ENCODE peak calls at places on chromosomes 1 and 21, in six cellular contexts. One of them, this sample, is unnamed.

GRCh38 chr1:40773748-40774265 is 9.8 kb upstream of the KCNQ4 start:
- DNase-seq in testis: no peak
- DNase-seq in lower leg skin: no peak
- DNase-seq in lower lobe of right lung: no peak
- DNase-seq in fibroblast of lung: no peak
- DNase-seq in pancreas: no peak
- DNase-seq in this sample: no peak

GRCh38 chr1:237032029-237032428 is 10.0 kb upstream of the RYR2 start:
- DNase-seq in pancreas: no peak
- DNase-seq in fibroblast of lung: no peak
- DNase-seq in testis: no peak
- DNase-seq in lower lobe of right lung: no peak
- DNase-seq in lower leg skin: no peak
- DNase-seq in this sample: no peak

GRCh38 chr21:33425825-33426224 is 22.6 kb downstream of the IFNGR2 start:
- DNase-seq in lower leg skin: no peak
- DNase-seq in testis: no peak
- DNase-seq in fibroblast of lung: no peak
- DNase-seq in pancreas: no peak
- DNase-seq in lower lobe of right lung: no peak
- DNase-seq in this sample: no peak

GRCh38 chr1:245188350-245188749 is 33.6 kb downstream of the KIF26B start:
- DNase-seq in pancreas: no peak
- DNase-seq in testis: no peak
- DNase-seq in lower leg skin: no peak
- DNase-seq in lower lobe of right lung: no peak
- DNase-seq in fibroblast of lung: no peak
- DNase-seq in this sample: no peak

GRCh38 chr1:192903142-192903541 is 94.3 kb downstream of the RGS2 start:
- DNase-seq in fibroblast of lung: peak; percentile 20
- DNase-seq in testis: no peak
- DNase-seq in pancreas: peak; percentile 67
- DNase-seq in lower lobe of right lung: no peak
- DNase-seq in lower leg skin: no peak
- DNase-seq in this sample: no peak

GRCh38 chr1:24866211-24867063 is 63.6 kb downstream of the RUNX3 start:
- DNase-seq in testis: no peak
- DNase-seq in lower leg skin: no peak
- DNase-seq in lower lobe of right lung: no peak
- DNase-seq in pancreas: no peak
- DNase-seq in fibroblast of lung: no peak
- DNase-seq in this sample: no peak

GRCh38 chr1:184624626-184625025 is 130.0 kb downstream of the EDEM3 start:
- DNase-seq in fibroblast of lung: no peak
- DNase-seq in lower leg skin: no peak
- DNase-seq in pancreas: no peak
- DNase-seq in testis: no peak
- DNase-seq in lower lobe of right lung: no peak
- DNase-seq in this sample: peak; percentile 43

GRCh38 chr21:45335761-45336534 is 48.3 kb upstream of the POFUT2 start:
- DNase-seq in lower lobe of right lung: peak; percentile 38
- DNase-seq in fibroblast of lung: no peak
- DNase-seq in testis: no peak
- DNase-seq in pancreas: no peak
- DNase-seq in lower leg skin: no peak
- DNase-seq in this sample: no peak

GRCh38 chr21:17585875-17586450 is 26.7 kb downstream of the BTG3 start:
- DNase-seq in pancreas: no peak
- DNase-seq in fibroblast of lung: peak; percentile 79
- DNase-seq in lower leg skin: no peak
- DNase-seq in lower lobe of right lung: no peak
- DNase-seq in testis: no peak
- DNase-seq in this sample: peak; percentile 76

GRCh38 chr1:41358152-41358937 is 2.9 kb upstream of the FOXO6 start:
- DNase-seq in pancreas: peak; percentile 18
- DNase-seq in lower leg skin: no peak
- DNase-seq in testis: no peak
- DNase-seq in lower lobe of right lung: no peak
- DNase-seq in fibroblast of lung: no peak
- DNase-seq in this sample: no peak

GRCh38 chr1:67677925-67678324 is 7.1 kb upstream of the GADD45A start:
- DNase-seq in fibroblast of lung: no peak
- DNase-seq in pancreas: no peak
- DNase-seq in lower lobe of right lung: no peak
- DNase-seq in testis: no peak
- DNase-seq in lower leg skin: no peak
- DNase-seq in this sample: no peak

GRCh38 chr1:116886532-116886931 is 23.2 kb upstream of the PTGFRN start:
- DNase-seq in pancreas: no peak
- DNase-seq in lower leg skin: no peak
- DNase-seq in testis: no peak
- DNase-seq in fibroblast of lung: no peak
- DNase-seq in lower lobe of right lung: no peak
- DNase-seq in this sample: peak; percentile 50

GRCh38 chr1:30447701-30448100 is 275.7 kb downstream of the MATN1 start:
- DNase-seq in pancreas: no peak
- DNase-seq in testis: no peak
- DNase-seq in lower lobe of right lung: no peak
- DNase-seq in lower leg skin: no peak
- DNase-seq in fibroblast of lung: no peak
- DNase-seq in this sample: no peak

GRCh38 chr1:42191319-42191718 is 26.8 kb upstream of the GUCA2A start:
- DNase-seq in lower leg skin: no peak
- DNase-seq in pancreas: no peak
- DNase-seq in testis: no peak
- DNase-seq in lower lobe of right lung: no peak
- DNase-seq in fibroblast of lung: no peak
- DNase-seq in this sample: no peak

GRCh38 chr1:170927955-170928850 is 7.1 kb upstream of the MROH9 start:
- DNase-seq in testis: no peak
- DNase-seq in lower lobe of right lung: no peak
- DNase-seq in pancreas: no peak
- DNase-seq in lower leg skin: no peak
- DNase-seq in fibroblast of lung: no peak
- DNase-seq in this sample: peak; percentile 38
- TF ChIP-seq CTCF in testis: no peak
- TF ChIP-seq CTCF in lower lobe of right lung: no peak
- TF ChIP-seq CTCF in pancreas: no peak
- TF ChIP-seq CTCF in lower leg skin: no peak
- TF ChIP-seq CTCF in fibroblast of lung: no peak
- TF ChIP-seq CTCF in this sample: no peak

GRCh38 chr1:27525296-27526271 is 35.6 kb upstream of the WASF2 start:
- DNase-seq in fibroblast of lung: peak; percentile 82
- DNase-seq in testis: peak; percentile 75
- DNase-seq in lower leg skin: peak; percentile 63
- DNase-seq in pancreas: peak; percentile 46
- DNase-seq in lower lobe of right lung: peak; percentile 81
- DNase-seq in this sample: peak; percentile 50
- H3K4me3 ChIP-seq in fibroblast of lung: peak overlapping the region; percentile 36
- H3K4me3 ChIP-seq in testis: no peak overlapping the region
- H3K4me3 ChIP-seq in lower leg skin: no peak overlapping the region
- H3K4me3 ChIP-seq in pancreas: no peak overlapping the region
- H3K4me3 ChIP-seq in lower lobe of right lung: peak overlapping the region; percentile 54
- H3K4me3 ChIP-seq in this sample: no peak overlapping the region

GRCh38 chr1:110962892-110963665 is 643 bp downstream of the LRIF1 start:
- DNase-seq in lower leg skin: peak; percentile 29
- DNase-seq in lower lobe of right lung: peak; percentile 72
- DNase-seq in pancreas: peak; percentile 43
- DNase-seq in fibroblast of lung: peak; percentile 88
- DNase-seq in testis: peak; percentile 88
- DNase-seq in this sample: peak; percentile 90
- TF ChIP-seq CTCF in lower leg skin: no peak
- TF ChIP-seq CTCF in lower lobe of right lung: no peak
- TF ChIP-seq CTCF in pancreas: no peak
- TF ChIP-seq CTCF in fibroblast of lung: peak; percentile 24
- TF ChIP-seq CTCF in testis: no peak
- TF ChIP-seq CTCF in this sample: peak; percentile 12

GRCh38 chr21:15732996-15733329 is 3.2 kb downstream of the USP25 start:
- DNase-seq in lower lobe of right lung: no peak
- DNase-seq in testis: no peak
- DNase-seq in lower leg skin: no peak
- DNase-seq in pancreas: no peak
- DNase-seq in fibroblast of lung: no peak
- DNase-seq in this sample: no peak
- H3K4me3 ChIP-seq in lower lobe of right lung: peak overlapping the region; percentile 74
- H3K4me3 ChIP-seq in testis: no peak overlapping the region
- H3K4me3 ChIP-seq in lower leg skin: no peak overlapping the region
- H3K4me3 ChIP-seq in pancreas: no peak overlapping the region
- H3K4me3 ChIP-seq in fibroblast of lung: peak overlapping the region; percentile 92
- H3K4me3 ChIP-seq in this sample: peak overlapping the region; percentile 82

GRCh38 chr1:228702433-228702832 is 32.8 kb upstream of the RHOU start:
- DNase-seq in fibroblast of lung: no peak
- DNase-seq in testis: no peak
- DNase-seq in lower lobe of right lung: no peak
- DNase-seq in pancreas: no peak
- DNase-seq in lower leg skin: no peak
- DNase-seq in this sample: no peak
- TF ChIP-seq CTCF in fibroblast of lung: no peak
- TF ChIP-seq CTCF in testis: no peak
- TF ChIP-seq CTCF in lower lobe of right lung: no peak
- TF ChIP-seq CTCF in pancreas: no peak
- TF ChIP-seq CTCF in lower leg skin: no peak
- TF ChIP-seq CTCF in this sample: no peak

GRCh38 chr1:235270625-235271024 is 57.4 kb downstream of the ARID4B start:
- DNase-seq in testis: no peak
- DNase-seq in lower leg skin: no peak
- DNase-seq in fibroblast of lung: peak; percentile 35
- DNase-seq in pancreas: no peak
- DNase-seq in lower lobe of right lung: no peak
- DNase-seq in this sample: peak; percentile 23
- H3K4me3 ChIP-seq in testis: no peak overlapping the region
- H3K4me3 ChIP-seq in lower leg skin: no peak overlapping the region
- H3K4me3 ChIP-seq in fibroblast of lung: no peak overlapping the region
- H3K4me3 ChIP-seq in pancreas: no peak overlapping the region
- H3K4me3 ChIP-seq in lower lobe of right lung: no peak overlapping the region
- H3K4me3 ChIP-seq in this sample: no peak overlapping the region

DNA sequence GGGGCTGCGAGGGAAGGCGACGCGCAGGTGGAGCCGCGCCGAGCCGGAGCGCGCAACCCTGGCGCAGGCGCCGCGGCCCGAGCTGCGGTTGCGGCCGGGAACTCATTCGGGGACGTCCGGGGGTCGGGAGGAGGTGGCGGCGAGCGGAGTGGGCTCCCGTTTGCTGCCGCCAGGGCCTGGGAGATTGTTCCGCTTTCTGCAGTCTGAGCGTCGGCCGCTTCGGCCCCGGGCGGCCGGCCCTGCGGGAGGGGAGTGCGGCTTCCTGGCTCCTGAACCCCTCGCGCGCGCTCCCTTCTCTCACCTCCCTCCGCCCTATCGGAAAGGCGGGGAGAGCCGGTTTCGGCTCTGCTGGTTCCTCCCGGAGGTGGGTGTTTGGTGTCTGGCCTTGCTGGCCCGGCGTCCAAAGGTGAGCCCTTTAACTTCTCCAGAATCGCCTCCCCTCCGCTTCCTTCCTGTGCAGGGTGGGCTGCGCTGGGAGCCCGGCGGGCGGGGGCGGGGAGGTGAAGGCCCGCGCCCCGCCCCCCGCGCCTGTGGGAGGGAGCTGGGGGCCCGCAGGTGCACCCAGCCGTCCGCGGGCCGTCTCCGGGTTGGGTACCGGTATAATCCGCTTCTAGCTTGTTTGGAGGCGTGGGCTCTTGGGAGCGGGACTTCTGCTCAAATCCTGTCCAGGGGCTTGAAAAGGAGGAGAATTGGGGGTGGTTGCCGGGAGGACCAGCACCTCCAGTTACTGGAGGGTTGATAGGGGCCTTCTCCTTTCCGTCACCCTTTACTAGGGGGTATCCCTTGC is 683 bp downstream of the LRRC8D start:
- DNase-seq in lower leg skin: no peak
- DNase-seq in pancreas: peak; percentile 68
- DNase-seq in testis: peak; percentile 67
- DNase-seq in lower lobe of right lung: peak; percentile 78
- DNase-seq in fibroblast of lung: peak; percentile 20
- DNase-seq in this sample: no peak
- TF ChIP-seq CTCF in lower leg skin: no peak
- TF ChIP-seq CTCF in pancreas: no peak
- TF ChIP-seq CTCF in testis: no peak
- TF ChIP-seq CTCF in lower lobe of right lung: no peak
- TF ChIP-seq CTCF in fibroblast of lung: peak; percentile 2
- TF ChIP-seq CTCF in this sample: no peak

This sample was measured in cardiac fibroblast.